ENCODE peak calls at places on chromosomes 1 and 21, in five cellular contexts. X is uterus, V is gastrocnemius medialis, D is body of pancreas, C is neural progenitor cell. M is an unnamed sample.

GRCh38 chr1:14599787-14600186 is 1.3 kb downstream of the KAZN start:
- DNase-seq in X (no peak), V (no peak), D (no peak), C (no peak), M (no peak)

GRCh38 chr1:152112885-152113432 is 2.3 kb downstream of the TCHH start:
- DNase-seq in X (no peak), V (no peak), D (no peak), C (no peak), M (no peak)

GRCh38 chr1:223747838-223748335 is 35.5 kb downstream of the CAPN2 start:
- DNase-seq in X (peak; percentile 48), V (no peak), D (peak; percentile 47), C (no peak), M (peak; percentile 85)

GRCh38 chr1:181656491-181656890 is 173.2 kb downstream of the CACNA1E start:
- DNase-seq in X (no peak), V (no peak), D (no peak), C (no peak), M (no peak)

GRCh38 chr1:187513190-187513589 is 684.4 kb downstream of the PLA2G4A start:
- DNase-seq in X (no peak), V (no peak), D (no peak), C (no peak), M (no peak)

GRCh38 chr1:68800182-68800581 is 303.3 kb upstream of the DEPDC1 start:
- DNase-seq in X (no peak), V (no peak), D (no peak), C (no peak), M (no peak)

GRCh38 chr1:91650764-91651163 is 150.1 kb downstream of the CDC7 start:
- DNase-seq in X (peak; percentile 81), V (peak; percentile 70), D (peak; percentile 16), C (no peak), M (peak; percentile 96)

GRCh38 chr1:77889240-77889637 is 815 bp downstream of the NEXN start:
- DNase-seq in X (no peak), V (no peak), D (no peak), C (peak; percentile 52), M (peak; percentile 35)

GRCh38 chr1:49298304-49298703 is 521.6 kb upstream of the BEND5 start:
- DNase-seq in X (no peak), V (peak; percentile 7), D (peak; percentile 40), C (no peak), M (no peak)

GRCh38 chr1:180415985-180416633 is 86.3 kb downstream of the ACBD6 start:
- DNase-seq in X (no peak), V (no peak), D (no peak), C (peak; percentile 60), M (peak; percentile 78)

GRCh38 chr1:94866178-94866822 is 46.1 kb downstream of the SLC44A3 start:
- DNase-seq in X (no peak), V (no peak), D (no peak), C (no peak), M (no peak)

GRCh38 chr1:6783221-6783620 is 2.0 kb upstream of the CAMTA1 start:
- DNase-seq in X (no peak), V (no peak), D (no peak), C (no peak), M (peak; percentile 56)

GRCh38 chr1:19036049-19036546 is 79.6 kb upstream of the IFFO2 start:
- DNase-seq in X (no peak), V (no peak), D (peak; percentile 6), C (no peak), M (peak; percentile 78)

GRCh38 chr1:116537439-116537838 is 33.4 kb downstream of the CD58 start:
- DNase-seq in X (no peak), V (no peak), D (no peak), C (no peak), M (no peak)

GRCh38 chr1:62395291-62395690 is 41.6 kb upstream of the USP1 start:
- DNase-seq in X (no peak), V (no peak), D (no peak), C (no peak), M (no peak)

GRCh38 chr1:185969028-185969427 is 234.8 kb downstream of the HMCN1 start:
- DNase-seq in X (no peak), V (no peak), D (no peak), C (no peak), M (no peak)

GRCh38 chr1:116740296-116740695 is 13.9 kb upstream of the CD2 start:
- DNase-seq in X (no peak), V (no peak), D (no peak), C (no peak), M (no peak)

GRCh38 chr1:192810253-192810880 is 1.5 kb downstream of the RGS2 start:
- DNase-seq in X (no peak), V (peak; percentile 6), D (no peak), C (peak; percentile 84), M (no peak)

GRCh38 chr1:244291171-244291866 is 160.4 kb downstream of the ADSS2 start:
- DNase-seq in X (no peak), V (no peak), D (no peak), C (no peak), M (no peak)

GRCh38 chr1:241841661-241842060 is 6.3 kb upstream of the EXO1 start:
- DNase-seq in X (no peak), V (no peak), D (no peak), C (no peak), M (no peak)

GRCh38 chr1:225700164-225700740 is 47.3 kb upstream of the ENAH start:
- DNase-seq in X (no peak), V (peak; percentile 60), D (no peak), C (peak; percentile 22), M (peak; percentile 90)

GRCh38 chr1:172905452-172905851 is 145.3 kb downstream of the TNFSF18 start:
- DNase-seq in X (no peak), V (no peak), D (no peak), C (no peak), M (no peak)

GRCh38 chr1:226545806-226546596 is 2.6 kb upstream of the STUM start:
- DNase-seq in X (peak; percentile 55), V (peak; percentile 42), D (no peak), C (no peak), M (peak; percentile 56)

GRCh38 chr1:203166192-203166940 is 9.3 kb downstream of the MYBPH start:
- DNase-seq in X (no peak), V (no peak), D (peak; percentile 52), C (no peak), M (peak; percentile 81)
- TF ChIP-seq CTCF in X (no peak), V (no peak), D (peak; percentile 49), C (peak; percentile 26), M (peak; percentile 38)

GRCh38 chr1:156726549-156727226 is 1.6 kb upstream of the METTL25B start:
- DNase-seq in X (no peak), V (no peak), D (peak; percentile 48), C (peak; percentile 76), M (peak; percentile 93)

GRCh38 chr1:156721131-156721924 is 6.9 kb upstream of the METTL25B start:
- DNase-seq in X (no peak), V (no peak), D (no peak), C (no peak), M (no peak)

GRCh38 chr1:156727492-156727891 is 777 bp upstream of the METTL25B start:
- DNase-seq in X (no peak), V (no peak), D (no peak), C (no peak), M (no peak)

GRCh38 chr1:156727914-156728598 is at the start of gene METTL25B:
- DNase-seq in X (peak; percentile 83), V (peak; percentile 67), D (peak; percentile 83), C (peak; percentile 93), M (peak; percentile 97)

DNA sequence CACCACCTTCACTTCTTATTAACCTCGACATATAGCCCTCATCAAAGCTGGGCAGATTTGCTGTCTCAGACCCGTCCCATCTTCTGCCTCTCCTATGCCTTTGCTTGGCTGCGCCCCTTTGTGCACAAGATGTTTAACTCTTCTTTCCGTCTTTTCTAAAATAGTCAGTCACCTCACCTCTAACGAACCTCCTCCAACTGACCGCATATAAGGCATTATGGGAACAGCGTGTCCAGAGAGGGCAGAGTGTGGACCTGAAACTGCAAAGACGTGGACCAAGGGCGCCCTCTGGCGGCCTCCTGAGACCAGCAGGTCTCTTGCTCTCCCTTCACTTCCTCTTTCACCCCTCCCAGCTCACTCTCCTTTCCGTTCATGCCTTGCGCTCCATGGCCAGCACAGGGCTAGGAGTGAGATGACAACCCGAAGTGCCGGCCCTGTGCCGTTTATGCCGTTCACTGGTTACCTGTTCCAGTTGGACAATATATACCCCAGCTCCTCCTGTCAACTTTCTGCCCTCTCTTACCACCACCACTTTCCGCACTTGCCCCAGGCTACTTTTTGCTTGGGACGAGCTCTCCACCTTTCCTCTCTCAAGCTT is 2.5 kb upstream of the METTL25B start:
- DNase-seq in X (peak; percentile 88), V (peak; percentile 64), D (peak; percentile 90), C (peak; percentile 94), M (peak; percentile 97)
- H3K4me1 ChIP-seq in X (peaks cover 15% of the 10 kb centered on the region), V (peaks cover 35% of the 10 kb centered on the region), D (peaks cover 50% of the 10 kb centered on the region), C (peaks cover 29% of the 10 kb centered on the region), M (peaks cover 38% of the 10 kb centered on the region)

GRCh38 chr21:44530221-44530902 is 9.6 kb downstream of the KRTAP10-1 start:
- DNase-seq in X (peak; percentile 11), V (no peak), D (no peak), C (no peak), M (peak; percentile 65)

GRCh38 chr21:44530903-44531605 is 8.9 kb downstream of the KRTAP10-1 start:
- DNase-seq in X (no peak), V (no peak), D (no peak), C (no peak), M (peak; percentile 48)

GRCh38 chr21:44532712-44533111 is 7.3 kb downstream of the KRTAP10-1 start:
- DNase-seq in X (no peak), V (no peak), D (no peak), C (no peak), M (peak; percentile 32)

GRCh38 chr21:44532165-44532564 is 7.8 kb downstream of the KRTAP10-1 start:
- DNase-seq in X (no peak), V (no peak), D (no peak), C (no peak), M (peak; percentile 41)

DNA sequence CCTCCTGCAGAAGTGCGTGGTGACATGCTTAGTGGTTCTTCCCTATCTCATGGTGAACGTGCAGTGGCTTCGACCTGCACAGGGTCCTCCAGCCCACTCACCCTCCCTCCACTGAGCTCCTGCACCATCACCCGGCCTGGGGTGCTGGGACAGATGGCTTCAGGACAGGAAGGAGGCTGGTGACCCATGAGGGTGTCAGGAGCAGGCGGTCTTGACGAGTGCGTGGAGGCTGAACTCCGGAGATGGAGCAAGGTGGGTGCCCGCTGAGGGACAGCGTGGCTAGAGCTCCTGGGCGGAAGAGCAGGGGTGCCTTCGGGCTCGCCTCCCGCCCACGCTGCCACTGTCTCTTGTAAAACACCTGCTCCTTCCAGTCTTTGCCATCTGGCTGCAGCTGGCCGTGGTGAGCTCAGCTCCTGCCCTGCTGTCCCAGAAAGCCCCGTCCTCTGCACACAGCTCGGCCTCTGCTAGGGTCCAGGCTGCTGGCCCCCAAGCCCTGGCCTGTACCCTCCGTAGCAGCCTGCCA is 8.3 kb downstream of the KRTAP10-1 start:
- DNase-seq in X (no peak), V (no peak), D (no peak), C (no peak), M (peak; percentile 23)
- TF ChIP-seq CTCF in X (no peak), V (no peak), D (no peak), C (no peak), M (no peak)

DNA sequence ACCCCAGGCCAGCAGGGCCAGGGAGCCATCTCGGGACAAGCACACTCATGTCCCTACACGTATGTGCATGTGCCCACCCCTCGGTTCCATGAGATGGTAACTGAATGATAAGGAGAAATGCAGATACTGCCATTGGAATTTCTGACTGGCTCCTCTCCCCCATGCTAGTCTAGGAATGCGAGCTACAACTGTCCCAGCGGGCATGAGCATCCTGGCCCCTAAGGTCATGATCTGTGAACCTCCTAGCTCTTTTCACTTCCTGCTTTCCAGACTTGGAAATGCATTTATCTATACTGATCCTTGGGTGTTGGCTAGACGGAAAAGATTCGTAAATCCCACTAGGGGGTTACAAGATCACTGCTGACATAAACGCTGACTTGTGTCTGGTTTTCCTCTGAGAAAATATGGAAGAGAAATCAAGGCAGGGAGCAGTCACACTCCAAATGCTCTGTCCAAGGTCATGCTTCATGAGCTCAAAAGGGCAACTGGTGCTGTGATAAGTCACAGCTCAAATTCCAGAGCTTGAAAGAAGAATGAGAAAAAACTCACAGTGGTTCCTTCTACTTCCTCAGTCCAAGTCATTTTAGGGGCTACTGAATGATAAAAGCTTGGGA is 49.8 kb downstream of the SLC45A1 start:
- DNase-seq in X (no peak), V (no peak), D (peak; percentile 10), C (no peak), M (no peak)
- H3K4me1 ChIP-seq in X (peaks cover 4% of the 10 kb centered on the region), V (peaks cover 99% of the 10 kb centered on the region), D (peaks cover 64% of the 10 kb centered on the region), C (peaks cover 36% of the 10 kb centered on the region), M (peaks cover 26% of the 10 kb centered on the region)